ENCODE peak calls at places on chromosomes 3 and 15, in eight cellular contexts. E is foreskin fibroblast, O is tibial artery, H is PC-3, B is psoas muscle, P is lower leg skin, T is colonic mucosa, Q is endothelial cell. N is an unnamed sample.

GRCh38 chr3:104596551-104596950 is 770.2 kb upstream of the ALCAM start:
- DNase-seq in E (peak), O (no peak), H (peak), B (no peak), P (no peak), T (no peak), Q (peak), N (peak)

GRCh38 chr3:23659274-23659673 is 146.5 kb upstream of the UBE2E1 start:
- DNase-seq in E (no peak), O (no peak), H (no peak), B (no peak), P (no peak), T (no peak), Q (no peak), N (no peak)

GRCh38 chr15:47516576-47517371 is 200.5 kb upstream of the SEMA6D start:
- DNase-seq in E (peak), O (no peak), H (peak), B (no peak), P (no peak), T (no peak), Q (no peak), N (peak)

GRCh38 chr15:52480990-52481389 is 47.7 kb downstream of the MYO5A start:
- DNase-seq in E (no peak), O (no peak), H (no peak), B (no peak), P (no peak), T (no peak), Q (no peak), N (no peak)

GRCh38 chr3:141797167-141797773 is 34.1 kb downstream of the GRK7 start:
- DNase-seq in E (peak), O (peak), H (no peak), B (peak), P (no peak), T (peak), Q (peak), N (peak)

GRCh38 chr3:43098761-43099160 is 7.1 kb downstream of the POMGNT2 start:
- DNase-seq in E (no peak), O (no peak), H (no peak), B (no peak), P (no peak), T (no peak), Q (no peak), N (no peak)

GRCh38 chr15:33234019-33234418 is 39.5 kb upstream of the FMN1 start:
- DNase-seq in E (peak), O (no peak), H (peak), B (no peak), P (no peak), T (no peak), Q (peak), N (peak)

GRCh38 chr15:76448755-76449154 is 112.2 kb downstream of the ISL2 start:
- DNase-seq in E (no peak), O (no peak), H (no peak), B (no peak), P (no peak), T (no peak), Q (no peak), N (peak)

GRCh38 chr3:145219355-145220196 is 941.4 kb downstream of the PLOD2 start:
- DNase-seq in E (no peak), O (no peak), H (no peak), B (no peak), P (no peak), T (no peak), Q (no peak), N (peak)

GRCh38 chr3:170961616-170962400 is 53.4 kb upstream of the EIF5A2 start:
- DNase-seq in E (peak), O (no peak), H (peak), B (no peak), P (no peak), T (peak), Q (peak), N (peak)

GRCh38 chr15:75814794-75815193 is 28.5 kb upstream of the UBE2Q2 start:
- DNase-seq in E (no peak), O (no peak), H (no peak), B (no peak), P (no peak), T (no peak), Q (no peak), N (no peak)

GRCh38 chr3:123331006-123331405 is 117.9 kb downstream of the ADCY5 start:
- DNase-seq in E (no peak), O (peak), H (no peak), B (no peak), P (no peak), T (no peak), Q (no peak), N (no peak)

GRCh38 chr3:194941956-194942483 is 256.3 kb downstream of the FAM43A start:
- DNase-seq in E (no peak), O (no peak), H (no peak), B (no peak), P (no peak), T (no peak), Q (no peak), N (no peak)

GRCh38 chr3:95750097-95750496 is 1064.3 kb upstream of the EPHA6 start:
- DNase-seq in E (no peak), O (no peak), H (no peak), B (no peak), P (no peak), T (no peak), Q (no peak), N (no peak)

GRCh38 chr3:95752199-95752598 is 1062.2 kb upstream of the EPHA6 start:
- DNase-seq in E (no peak), O (no peak), H (peak), B (no peak), P (no peak), T (no peak), Q (no peak), N (no peak)
- TF ChIP-seq CTCF in E (no peak), O (no peak), H (peak), B (no peak), P (no peak), T (no peak), Q (no peak), N (no peak)

GRCh38 chr15:57224664-57225063 is 151.6 kb upstream of the CGNL1 start:
- DNase-seq in E (no peak), O (no peak), H (peak), B (no peak), P (no peak), T (no peak), Q (no peak), N (peak)
- TF ChIP-seq CTCF in E (no peak), O (no peak), H (no peak), B (no peak), P (no peak), T (no peak), Q (no peak), N (no peak)

DNA sequence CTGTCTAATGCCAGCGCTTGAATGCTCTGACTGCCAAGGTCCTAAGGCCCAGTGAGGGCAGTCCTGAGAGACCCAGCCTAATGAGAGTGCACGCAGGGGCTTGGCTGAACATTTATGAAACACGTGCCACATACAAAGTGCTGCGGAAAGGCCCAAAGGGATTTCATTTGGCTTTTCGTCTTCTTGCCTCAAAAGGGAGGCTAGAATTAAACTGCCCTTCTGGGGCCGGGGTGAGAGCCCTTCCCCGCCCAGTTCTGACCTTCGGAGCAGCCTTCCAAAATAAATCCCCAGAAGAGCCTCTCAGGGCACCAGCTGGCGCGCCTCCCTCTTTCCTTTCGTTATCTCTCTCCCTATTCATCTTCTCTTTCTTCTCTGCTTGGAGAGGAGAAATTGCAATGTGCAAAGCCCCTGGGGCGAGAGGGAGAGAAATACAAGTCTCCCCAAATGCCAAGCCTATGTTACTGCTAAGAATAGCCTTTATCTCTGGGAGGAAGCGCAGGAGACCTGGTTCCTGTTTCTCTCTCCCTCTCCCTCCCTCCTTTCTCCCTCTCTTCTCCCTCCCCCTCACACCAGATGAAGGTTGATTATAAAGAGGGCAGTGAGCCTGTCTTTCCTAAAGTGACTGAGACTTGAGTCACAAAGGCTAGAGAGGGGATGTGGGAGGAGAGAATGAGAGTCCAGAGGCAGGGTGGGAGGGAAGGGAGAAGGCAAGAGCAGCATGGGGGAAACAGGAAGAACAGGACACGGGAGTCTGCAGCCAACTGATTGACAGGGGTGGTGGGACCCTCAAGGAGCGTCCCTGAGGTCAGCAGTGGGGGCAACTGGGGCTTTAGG is 36.7 kb upstream of the NDUFB4 start:
- DNase-seq in E (peak), O (peak), H (peak), B (peak), P (no peak), T (no peak), Q (peak), N (peak)
- TF ChIP-seq CTCF in E (no peak), O (no peak), H (no peak), B (no peak), P (no peak), T (no peak), Q (peak), N (no peak)

GRCh38 chr15:68055224-68055705 is 1.1 kb downstream of the PIAS1 start:
- DNase-seq in E (peak), O (no peak), H (peak), B (no peak), P (peak), T (peak), Q (peak), N (peak)
- TF ChIP-seq CTCF in E (no peak), O (no peak), H (no peak), B (no peak), P (no peak), T (no peak), Q (no peak), N (no peak)

DNA sequence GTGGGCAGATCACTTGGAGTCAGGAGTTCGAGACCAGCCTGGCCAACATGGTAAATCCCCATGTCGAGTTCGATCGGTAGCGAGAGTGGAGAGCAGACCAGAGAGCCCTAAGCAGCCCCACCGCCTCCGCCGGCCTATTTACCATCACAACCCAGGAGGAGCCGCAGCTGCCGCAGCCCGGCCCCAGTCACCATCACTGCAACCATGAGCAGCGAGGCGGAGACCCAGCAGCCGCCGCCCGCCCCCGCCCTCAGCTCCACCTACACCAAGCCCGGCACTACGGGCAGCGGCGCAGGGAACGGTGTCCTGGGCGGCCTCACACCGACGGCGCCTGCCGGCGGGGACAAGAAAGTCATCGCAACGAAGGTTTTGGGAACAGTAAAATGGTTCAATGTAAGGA is 89.6 kb upstream of the TPM1 start:
- DNase-seq in E (no peak), O (no peak), H (no peak), B (no peak), P (no peak), T (no peak), Q (no peak), N (no peak)
- TF ChIP-seq CTCF in E (no peak), O (no peak), H (no peak), B (no peak), P (no peak), T (no peak), Q (no peak), N (no peak)

DNA sequence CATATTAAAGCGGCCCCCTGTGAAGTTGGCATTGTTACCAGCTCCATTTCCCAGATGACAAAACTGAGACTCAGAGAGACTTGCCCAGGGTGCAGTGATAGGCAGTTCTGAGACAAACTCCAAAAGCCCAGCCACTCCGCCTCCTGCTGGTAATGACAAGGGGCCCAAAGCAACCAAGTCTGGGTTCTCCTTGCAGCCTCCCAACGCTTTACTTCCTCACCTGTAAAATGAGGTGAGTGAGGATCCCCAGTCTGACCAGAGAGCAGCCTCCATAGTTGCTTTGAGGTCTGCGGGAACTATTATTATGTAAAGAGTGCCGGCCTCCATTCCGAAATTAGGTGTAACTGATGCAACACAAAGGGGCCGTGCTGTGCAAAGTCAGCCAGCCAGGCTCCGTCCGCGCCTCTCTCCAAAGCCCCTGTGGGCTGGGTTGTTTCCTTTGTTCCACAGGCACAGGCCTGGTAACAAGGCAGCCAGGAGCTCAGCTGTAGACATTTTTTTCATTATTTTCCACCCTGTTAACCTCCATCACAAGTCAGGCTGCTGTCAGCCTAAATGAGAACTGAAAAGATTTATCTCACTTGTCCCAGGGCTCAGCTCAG is 139.1 kb upstream of the RAD18 start:
- DNase-seq in E (no peak), O (no peak), H (no peak), B (no peak), P (no peak), T (no peak), Q (no peak), N (no peak)
- TF ChIP-seq CTCF in E (no peak), O (no peak), H (peak), B (no peak), P (no peak), T (no peak), Q (no peak), N (no peak)

GRCh38 chr15:97944724-97945123 is 15.8 kb upstream of the ARRDC4 start:
- DNase-seq in E (no peak), O (no peak), H (no peak), B (no peak), P (no peak), T (no peak), Q (no peak), N (no peak)
- TF ChIP-seq CTCF in E (no peak), O (no peak), H (no peak), B (no peak), P (no peak), T (no peak), Q (no peak), N (no peak)

GRCh38 chr3:65927576-65927975 is 111.1 kb downstream of the MAGI1 start:
- DNase-seq in E (no peak), O (no peak), H (peak), B (no peak), P (no peak), T (no peak), Q (no peak), N (no peak)
- TF ChIP-seq CTCF in E (no peak), O (no peak), H (no peak), B (no peak), P (no peak), T (no peak), Q (no peak), N (no peak)